ENCODE peak calls at places on chromosomes 7 and 10, in four cellular contexts. One of them, this sample, is unnamed.

GRCh38 chr10:118096022-118096421 is 49.3 kb upstream of the RAB11FIP2 start:
- DNase-seq in fibroblast of the aortic adventitia: no peak
- DNase-seq in fibroblast of mammary gland: no peak
- DNase-seq in choroid plexus epithelial cell: no peak
- DNase-seq in this sample: no peak

GRCh38 chr7:24135003-24135817 is 148.8 kb upstream of the NPY start:
- DNase-seq in choroid plexus epithelial cell: no peak
- DNase-seq in fibroblast of the aortic adventitia: no peak
- DNase-seq in fibroblast of mammary gland: no peak
- DNase-seq in this sample: no peak

GRCh38 chr10:73339436-73339835 is 19.2 kb downstream of the CFAP70 start:
- DNase-seq in fibroblast of mammary gland: no peak
- DNase-seq in choroid plexus epithelial cell: no peak
- DNase-seq in fibroblast of the aortic adventitia: no peak
- DNase-seq in this sample: no peak

GRCh38 chr7:134290286-134290685 is 26.4 kb downstream of the SLC35B4 start:
- DNase-seq in fibroblast of mammary gland: peak
- DNase-seq in choroid plexus epithelial cell: peak
- DNase-seq in fibroblast of the aortic adventitia: peak
- DNase-seq in this sample: no peak

GRCh38 chr7:80488851-80489370 is 23.0 kb downstream of the GNAT3 start:
- DNase-seq in fibroblast of mammary gland: no peak
- DNase-seq in choroid plexus epithelial cell: no peak
- DNase-seq in fibroblast of the aortic adventitia: no peak
- DNase-seq in this sample: no peak

GRCh38 chr7:74375726-74376220 is 77.9 kb upstream of the GTF2IRD1 start:
- DNase-seq in fibroblast of mammary gland: no peak
- DNase-seq in fibroblast of the aortic adventitia: no peak
- DNase-seq in choroid plexus epithelial cell: no peak
- DNase-seq in this sample: no peak

GRCh38 chr10:58358314-58358933 is 23.6 kb downstream of the UBE2D1 start:
- DNase-seq in fibroblast of mammary gland: no peak
- DNase-seq in fibroblast of the aortic adventitia: no peak
- DNase-seq in choroid plexus epithelial cell: no peak
- DNase-seq in this sample: no peak

GRCh38 chr7:100562195-100563099 is 11.3 kb downstream of the SAP25 start:
- DNase-seq in choroid plexus epithelial cell: no peak
- DNase-seq in fibroblast of mammary gland: no peak
- DNase-seq in fibroblast of the aortic adventitia: no peak
- DNase-seq in this sample: no peak

GRCh38 chr7:121000091-121000983 is 11.8 kb downstream of the CPED1 start:
- DNase-seq in fibroblast of mammary gland: peak
- DNase-seq in fibroblast of the aortic adventitia: peak
- DNase-seq in choroid plexus epithelial cell: peak
- DNase-seq in this sample: no peak

GRCh38 chr10:29631049-29631339 is 3.8 kb downstream of the SVIL start:
- DNase-seq in choroid plexus epithelial cell: no peak
- DNase-seq in fibroblast of the aortic adventitia: no peak
- DNase-seq in fibroblast of mammary gland: no peak
- DNase-seq in this sample: no peak

GRCh38 chr7:18558910-18559309 is 63.4 kb downstream of the HDAC9 start:
- DNase-seq in fibroblast of mammary gland: no peak
- DNase-seq in choroid plexus epithelial cell: no peak
- DNase-seq in fibroblast of the aortic adventitia: no peak
- DNase-seq in this sample: no peak

GRCh38 chr10:84548869-84549268 is 220.5 kb downstream of the CCSER2 start:
- DNase-seq in fibroblast of mammary gland: peak
- DNase-seq in choroid plexus epithelial cell: peak
- DNase-seq in fibroblast of the aortic adventitia: no peak
- DNase-seq in this sample: no peak
- TF ChIP-seq CTCF in fibroblast of mammary gland: peak
- TF ChIP-seq CTCF in choroid plexus epithelial cell: peak
- TF ChIP-seq CTCF in fibroblast of the aortic adventitia: peak
- TF ChIP-seq CTCF in this sample: peak

DNA sequence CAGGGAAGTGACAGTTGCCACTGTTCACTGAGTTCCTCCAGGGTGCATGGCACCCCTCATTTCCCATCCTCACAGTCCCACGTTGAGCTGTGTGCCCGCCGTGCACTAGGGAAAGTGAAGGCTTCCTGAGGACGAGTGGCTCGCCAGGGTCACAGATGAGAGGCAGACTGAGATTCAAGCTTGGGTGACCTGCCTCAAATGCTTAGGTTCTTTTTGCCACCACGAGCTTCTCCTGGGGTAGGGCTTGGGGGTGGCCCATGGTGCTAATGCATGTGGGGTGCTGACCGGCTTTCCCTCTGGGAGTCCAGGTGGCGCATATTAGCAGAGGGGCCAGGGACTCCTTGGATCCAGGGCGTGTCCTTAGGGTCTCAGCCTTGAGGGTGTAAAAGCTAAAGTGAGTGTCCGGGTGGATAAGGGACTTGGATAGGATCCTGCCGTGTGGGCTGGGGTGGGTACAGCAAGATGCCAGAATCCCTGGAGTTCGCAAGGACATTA is 1.9 kb downstream of the CALHM2 start:
- DNase-seq in fibroblast of mammary gland: no peak
- DNase-seq in choroid plexus epithelial cell: no peak
- DNase-seq in fibroblast of the aortic adventitia: no peak
- DNase-seq in this sample: no peak
- H3K4me3 ChIP-seq in fibroblast of mammary gland: peak
- H3K4me3 ChIP-seq in choroid plexus epithelial cell: no peak
- H3K4me3 ChIP-seq in fibroblast of the aortic adventitia: peak
- H3K4me3 ChIP-seq in this sample: no peak

GRCh38 chr10:128187788-128188185 is 61.6 kb upstream of the MKI67 start:
- DNase-seq in fibroblast of mammary gland: no peak
- DNase-seq in fibroblast of the aortic adventitia: no peak
- DNase-seq in choroid plexus epithelial cell: no peak
- DNase-seq in this sample: no peak
- TF ChIP-seq CTCF in fibroblast of mammary gland: no peak
- TF ChIP-seq CTCF in fibroblast of the aortic adventitia: no peak
- TF ChIP-seq CTCF in choroid plexus epithelial cell: no peak
- TF ChIP-seq CTCF in this sample: no peak

DNA sequence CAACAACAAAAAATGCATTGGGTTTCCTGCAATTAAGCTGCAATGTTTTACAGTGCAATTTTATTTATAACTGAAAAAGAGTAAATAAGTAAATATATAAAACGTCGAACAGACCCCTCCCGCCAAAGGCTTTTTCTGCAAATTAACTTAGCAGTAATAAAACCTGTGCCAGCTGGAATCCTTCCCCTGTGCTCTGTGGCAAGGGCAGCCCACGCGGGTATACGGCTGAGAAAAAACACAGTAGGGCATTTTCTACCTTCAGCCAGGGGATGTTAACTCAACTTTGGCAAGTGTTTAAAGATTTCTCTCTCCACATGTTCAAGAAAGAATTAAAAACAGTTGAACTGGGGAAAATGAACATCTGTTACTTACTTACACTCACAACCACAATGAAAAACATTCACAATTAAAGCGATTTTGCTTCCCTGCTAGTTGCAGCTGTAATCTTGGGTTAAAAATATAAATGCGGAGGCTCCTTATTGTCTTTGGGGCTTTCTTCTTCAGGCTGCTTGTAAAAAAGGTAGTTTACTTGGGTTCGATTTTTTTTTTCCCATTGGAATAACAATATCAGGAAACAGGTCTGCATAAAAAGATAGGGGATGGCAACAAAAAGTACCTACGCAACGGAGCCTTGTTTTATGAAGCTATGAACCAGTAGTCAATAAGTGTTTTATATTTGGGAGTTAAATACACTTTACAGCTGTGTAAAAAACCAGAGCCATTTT is 132.5 kb downstream of the TAX1BP1 start:
- DNase-seq in choroid plexus epithelial cell: no peak
- DNase-seq in fibroblast of the aortic adventitia: no peak
- DNase-seq in fibroblast of mammary gland: no peak
- DNase-seq in this sample: no peak
- H3K4me3 ChIP-seq in choroid plexus epithelial cell: no peak
- H3K4me3 ChIP-seq in fibroblast of the aortic adventitia: no peak
- H3K4me3 ChIP-seq in fibroblast of mammary gland: no peak
- H3K4me3 ChIP-seq in this sample: no peak

GRCh38 chr7:148699772-148700629 is 1.3 kb downstream of the CUL1 start:
- DNase-seq in fibroblast of the aortic adventitia: peak
- DNase-seq in fibroblast of mammary gland: peak
- DNase-seq in choroid plexus epithelial cell: peak
- DNase-seq in this sample: no peak
- TF ChIP-seq CTCF in fibroblast of the aortic adventitia: no peak
- TF ChIP-seq CTCF in fibroblast of mammary gland: no peak
- TF ChIP-seq CTCF in choroid plexus epithelial cell: no peak
- TF ChIP-seq CTCF in this sample: no peak

GRCh38 chr10:122164815-122165491 is 106.1 kb upstream of the BTBD16 start:
- DNase-seq in fibroblast of the aortic adventitia: no peak
- DNase-seq in fibroblast of mammary gland: no peak
- DNase-seq in choroid plexus epithelial cell: no peak
- DNase-seq in this sample: peak
- H3K4me3 ChIP-seq in fibroblast of the aortic adventitia: no peak
- H3K4me3 ChIP-seq in fibroblast of mammary gland: no peak
- H3K4me3 ChIP-seq in choroid plexus epithelial cell: no peak
- H3K4me3 ChIP-seq in this sample: no peak

DNA sequence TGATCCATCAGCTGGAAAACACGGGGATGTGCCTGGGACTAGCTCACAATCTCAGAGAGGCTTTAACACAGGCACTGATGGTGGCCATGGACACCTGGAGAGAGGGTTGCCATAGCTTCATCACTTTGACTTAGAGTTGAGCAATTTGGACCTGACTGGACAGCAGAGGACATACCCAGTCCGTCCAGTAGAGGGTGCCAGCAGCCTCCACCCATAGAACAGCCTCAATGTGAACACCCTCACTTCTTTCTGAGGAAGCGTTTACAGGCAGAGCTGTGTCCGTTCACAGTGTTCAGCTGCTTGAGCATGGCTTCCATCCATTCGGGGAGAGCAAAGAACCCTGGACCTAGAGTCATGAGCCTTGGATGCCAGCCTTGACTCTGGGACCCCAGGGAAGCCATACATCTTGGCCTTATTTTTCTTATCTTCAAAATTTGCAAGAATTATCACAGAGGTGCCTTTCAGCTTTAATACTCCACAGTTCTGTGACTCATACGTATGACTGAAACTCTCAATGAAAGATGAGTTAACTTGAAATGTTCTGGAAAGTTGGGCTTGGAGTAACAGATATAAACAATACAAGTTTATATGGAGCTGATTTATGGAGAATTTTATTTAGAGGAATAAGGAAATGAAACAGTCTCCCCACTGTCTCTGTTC is 302.9 kb upstream of the PODXL start:
- DNase-seq in fibroblast of mammary gland: peak
- DNase-seq in choroid plexus epithelial cell: peak
- DNase-seq in fibroblast of the aortic adventitia: peak
- DNase-seq in this sample: peak
- TF ChIP-seq CTCF in fibroblast of mammary gland: peak
- TF ChIP-seq CTCF in choroid plexus epithelial cell: peak
- TF ChIP-seq CTCF in fibroblast of the aortic adventitia: peak
- TF ChIP-seq CTCF in this sample: peak

GRCh38 chr10:45422862-45423659 is 49.0 kb downstream of the ALOX5 start:
- DNase-seq in fibroblast of the aortic adventitia: no peak
- DNase-seq in fibroblast of mammary gland: no peak
- DNase-seq in choroid plexus epithelial cell: no peak
- DNase-seq in this sample: no peak

GRCh38 chr10:45427305-45427955 is 53.4 kb downstream of the ALOX5 start:
- DNase-seq in fibroblast of the aortic adventitia: no peak
- DNase-seq in fibroblast of mammary gland: no peak
- DNase-seq in choroid plexus epithelial cell: no peak
- DNase-seq in this sample: no peak

GRCh38 chr10:45423976-45424499 is 50.0 kb downstream of the ALOX5 start:
- DNase-seq in fibroblast of the aortic adventitia: no peak
- DNase-seq in fibroblast of mammary gland: no peak
- DNase-seq in choroid plexus epithelial cell: no peak
- DNase-seq in this sample: no peak

GRCh38 chr10:45425628-45426563 is 51.9 kb downstream of the ALOX5 start:
- DNase-seq in fibroblast of mammary gland: peak
- DNase-seq in choroid plexus epithelial cell: peak
- DNase-seq in fibroblast of the aortic adventitia: no peak
- DNase-seq in this sample: no peak

DNA sequence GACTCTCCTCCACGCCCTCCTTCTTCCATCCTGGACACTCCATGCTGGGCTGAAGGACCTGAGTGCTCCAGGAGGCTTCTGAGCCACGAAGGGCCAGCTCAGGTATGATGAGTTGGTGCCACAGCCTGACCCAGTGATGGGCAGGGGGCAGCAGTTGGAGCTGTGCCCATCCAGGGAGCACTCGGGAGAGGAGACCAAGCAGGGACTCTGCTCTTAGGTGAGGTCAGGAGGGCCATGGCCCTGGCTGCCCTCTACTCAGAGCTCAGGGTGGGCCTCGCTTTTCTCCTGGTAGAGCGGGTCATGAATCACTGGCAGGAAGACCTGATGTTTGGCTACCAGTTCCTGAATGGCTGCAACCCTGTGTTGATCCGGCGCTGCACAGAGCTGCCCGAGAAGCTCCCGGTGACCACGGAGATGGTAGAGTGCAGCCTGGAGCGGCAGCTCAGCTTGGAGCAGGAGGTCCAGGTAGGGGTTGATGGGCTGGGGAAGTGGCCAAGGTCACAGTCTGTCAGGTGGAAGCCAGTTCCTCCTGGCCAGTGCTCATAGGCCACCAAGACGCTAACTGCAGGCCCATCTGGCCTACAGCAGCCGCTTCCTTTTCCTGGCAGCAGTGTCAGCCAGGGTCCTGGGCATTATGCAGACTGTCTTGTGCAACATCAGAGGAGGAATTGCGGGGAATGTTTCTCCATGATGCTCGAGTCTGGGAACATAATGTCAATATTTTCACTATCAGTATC is 50.8 kb downstream of the ALOX5 start:
- DNase-seq in choroid plexus epithelial cell: no peak
- DNase-seq in fibroblast of the aortic adventitia: no peak
- DNase-seq in fibroblast of mammary gland: no peak
- DNase-seq in this sample: no peak
- H3K4me3 ChIP-seq in choroid plexus epithelial cell: no peak
- H3K4me3 ChIP-seq in fibroblast of the aortic adventitia: no peak
- H3K4me3 ChIP-seq in fibroblast of mammary gland: no peak
- H3K4me3 ChIP-seq in this sample: no peak

DNA sequence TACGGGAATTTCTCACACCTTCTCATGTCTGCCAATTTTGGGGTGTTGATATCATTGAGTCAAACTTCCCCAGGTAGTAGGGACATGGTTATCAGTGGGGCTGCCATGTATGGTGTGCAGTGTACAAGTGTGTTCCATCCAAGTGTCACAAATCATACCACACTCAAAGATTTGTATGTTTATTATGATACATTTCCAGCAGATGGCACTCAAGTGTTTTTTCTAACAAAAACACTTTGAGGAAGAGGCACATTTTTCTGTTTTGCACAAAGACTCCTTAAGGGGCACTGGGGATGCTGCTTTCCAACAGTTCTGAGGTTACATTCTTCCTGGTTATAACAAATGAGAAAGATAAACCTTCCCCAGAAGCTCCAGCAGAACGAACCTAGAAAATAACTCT is 414.5 kb downstream of the REEP3 start:
- DNase-seq in choroid plexus epithelial cell: peak
- DNase-seq in fibroblast of mammary gland: no peak
- DNase-seq in fibroblast of the aortic adventitia: no peak
- DNase-seq in this sample: no peak
- TF ChIP-seq CTCF in choroid plexus epithelial cell: no peak
- TF ChIP-seq CTCF in fibroblast of mammary gland: no peak
- TF ChIP-seq CTCF in fibroblast of the aortic adventitia: no peak
- TF ChIP-seq CTCF in this sample: peak

This sample was measured in epithelial cell of proximal tubule.